ENCODE peak calls at places on chromosome 6, in five cellular contexts. V, D, J, W and B are unnamed samples.

GRCh38 chr6:165799736-165800135 is 136.7 kb upstream of the PDE10A start:
- DNase-seq in V (no peak), D (no peak), J (no peak), W (no peak), B (no peak)

GRCh38 chr6:84220809-84221409 is 6.5 kb downstream of the CEP162 start:
- DNase-seq in V (peak; percentile 32), D (no peak), J (no peak), W (no peak), B (peak; percentile 18)

GRCh38 chr6:30396833-30397479 is 52.0 kb downstream of the RPP21 start:
- DNase-seq in V (peak; percentile 48), D (peak; percentile 93), J (peak; percentile 96), W (peak; percentile 84), B (peak; percentile 81)

GRCh38 chr6:40743226-40743625 is 156.1 kb upstream of the LRFN2 start:
- DNase-seq in V (no peak), D (no peak), J (peak; percentile 48), W (no peak), B (no peak)

GRCh38 chr6:46575530-46575929 is 77.1 kb downstream of the CYP39A1 start:
- DNase-seq in V (no peak), D (no peak), J (no peak), W (no peak), B (no peak)

GRCh38 chr6:36682328-36683144 is 4.0 kb downstream of the CDKN1A start:
- DNase-seq in V (peak; percentile 40), D (no peak), J (peak; percentile 64), W (peak; percentile 86), B (no peak)

GRCh38 chr6:89351632-89352328 is 742 bp downstream of the UBE2J1 start:
- DNase-seq in V (no peak), D (no peak), J (no peak), W (no peak), B (no peak)

GRCh38 chr6:6942826-6943225 is 164.9 kb upstream of the RREB1 start:
- DNase-seq in V (peak; percentile 16), D (no peak), J (no peak), W (no peak), B (no peak)

GRCh38 chr6:4224082-4224978 is 89.0 kb upstream of the ECI2 start:
- DNase-seq in V (peak; percentile 6), D (no peak), J (peak; percentile 51), W (no peak), B (no peak)